ENCODE peak calls at places on chromosomes 3 and 15, in eight cellular contexts. One of them, this sample, is unnamed.

GRCh38 chr15:78105541-78106241 is 13.3 kb downstream of the SH2D7 start:
- DNase-seq in epithelial cell of esophagus: no peak
- DNase-seq in choroid plexus epithelial cell: peak
- DNase-seq in GM12865: peak
- DNase-seq in psoas muscle: no peak
- DNase-seq in HL-60: no peak
- DNase-seq in heart right ventricle: no peak
- DNase-seq in stomach: no peak
- DNase-seq in this sample: no peak

GRCh38 chr15:59307164-59307535 is 65.5 kb downstream of the MYO1E start:
- DNase-seq in choroid plexus epithelial cell: no peak
- DNase-seq in epithelial cell of esophagus: no peak
- DNase-seq in HL-60: no peak
- DNase-seq in psoas muscle: no peak
- DNase-seq in stomach: no peak
- DNase-seq in GM12865: no peak
- DNase-seq in heart right ventricle: no peak
- DNase-seq in this sample: no peak

GRCh38 chr3:13705051-13705450 is 156.1 kb downstream of the FBLN2 start:
- DNase-seq in GM12865: no peak
- DNase-seq in HL-60: no peak
- DNase-seq in heart right ventricle: no peak
- DNase-seq in epithelial cell of esophagus: no peak
- DNase-seq in psoas muscle: no peak
- DNase-seq in choroid plexus epithelial cell: no peak
- DNase-seq in stomach: no peak
- DNase-seq in this sample: no peak

GRCh38 chr15:49620174-49620573 is 444 bp downstream of the FAM227B start:
- DNase-seq in epithelial cell of esophagus: peak
- DNase-seq in choroid plexus epithelial cell: peak
- DNase-seq in heart right ventricle: no peak
- DNase-seq in GM12865: peak
- DNase-seq in psoas muscle: no peak
- DNase-seq in HL-60: peak
- DNase-seq in stomach: no peak
- DNase-seq in this sample: no peak

GRCh38 chr3:125055165-125055912 is 458 bp downstream of the HEG1 start:
- DNase-seq in heart right ventricle: no peak
- DNase-seq in stomach: no peak
- DNase-seq in choroid plexus epithelial cell: no peak
- DNase-seq in GM12865: no peak
- DNase-seq in HL-60: no peak
- DNase-seq in psoas muscle: peak
- DNase-seq in epithelial cell of esophagus: no peak
- DNase-seq in this sample: no peak

GRCh38 chr3:129413687-129414506 is 14.5 kb downstream of the EFCAB12 start:
- DNase-seq in heart right ventricle: no peak
- DNase-seq in HL-60: no peak
- DNase-seq in stomach: no peak
- DNase-seq in psoas muscle: no peak
- DNase-seq in GM12865: peak
- DNase-seq in choroid plexus epithelial cell: peak
- DNase-seq in epithelial cell of esophagus: peak
- DNase-seq in this sample: peak

GRCh38 chr15:80709542-80709941 is 14.4 kb downstream of the ABHD17C start:
- DNase-seq in choroid plexus epithelial cell: no peak
- DNase-seq in stomach: peak
- DNase-seq in epithelial cell of esophagus: peak
- DNase-seq in GM12865: no peak
- DNase-seq in psoas muscle: no peak
- DNase-seq in heart right ventricle: no peak
- DNase-seq in HL-60: no peak
- DNase-seq in this sample: no peak

GRCh38 chr15:36358094-36358961 is 221.1 kb upstream of the CDIN1 start:
- DNase-seq in heart right ventricle: no peak
- DNase-seq in GM12865: no peak
- DNase-seq in choroid plexus epithelial cell: peak
- DNase-seq in psoas muscle: no peak
- DNase-seq in epithelial cell of esophagus: peak
- DNase-seq in stomach: no peak
- DNase-seq in HL-60: no peak
- DNase-seq in this sample: no peak

GRCh38 chr3:96700322-96701315 is 113.8 kb upstream of the EPHA6 start:
- DNase-seq in GM12865: no peak
- DNase-seq in HL-60: no peak
- DNase-seq in stomach: no peak
- DNase-seq in epithelial cell of esophagus: peak
- DNase-seq in heart right ventricle: no peak
- DNase-seq in choroid plexus epithelial cell: no peak
- DNase-seq in psoas muscle: no peak
- DNase-seq in this sample: no peak

GRCh38 chr3:170584585-170585007 is 1.3 kb downstream of the SLC7A14 start:
- DNase-seq in epithelial cell of esophagus: peak
- DNase-seq in choroid plexus epithelial cell: peak
- DNase-seq in stomach: peak
- DNase-seq in HL-60: no peak
- DNase-seq in psoas muscle: peak
- DNase-seq in GM12865: peak
- DNase-seq in heart right ventricle: peak
- DNase-seq in this sample: no peak

GRCh38 chr15:76116138-76116885 is 56.5 kb downstream of the TMEM266 start:
- DNase-seq in choroid plexus epithelial cell: no peak
- DNase-seq in psoas muscle: no peak
- DNase-seq in GM12865: no peak
- DNase-seq in epithelial cell of esophagus: no peak
- DNase-seq in heart right ventricle: no peak
- DNase-seq in stomach: no peak
- DNase-seq in HL-60: no peak
- DNase-seq in this sample: no peak

GRCh38 chr15:75042730-75043508 is 19.5 kb downstream of the PPCDC start:
- DNase-seq in GM12865: peak
- DNase-seq in stomach: peak
- DNase-seq in heart right ventricle: peak
- DNase-seq in choroid plexus epithelial cell: peak
- DNase-seq in psoas muscle: peak
- DNase-seq in epithelial cell of esophagus: peak
- DNase-seq in HL-60: peak
- DNase-seq in this sample: no peak
- TF ChIP-seq CTCF in GM12865: peak
- TF ChIP-seq CTCF in stomach: peak
- TF ChIP-seq CTCF in heart right ventricle: peak
- TF ChIP-seq CTCF in choroid plexus epithelial cell: peak
- TF ChIP-seq CTCF in psoas muscle: peak
- TF ChIP-seq CTCF in epithelial cell of esophagus: peak
- TF ChIP-seq CTCF in HL-60: peak
- TF ChIP-seq CTCF in this sample: peak

GRCh38 chr3:43181202-43181910 is 75.5 kb upstream of the POMGNT2 start:
- DNase-seq in stomach: no peak
- DNase-seq in psoas muscle: no peak
- DNase-seq in HL-60: no peak
- DNase-seq in GM12865: peak
- DNase-seq in epithelial cell of esophagus: peak
- DNase-seq in heart right ventricle: no peak
- DNase-seq in choroid plexus epithelial cell: no peak
- DNase-seq in this sample: no peak
- H3K4me3 ChIP-seq in stomach: no peak
- H3K4me3 ChIP-seq in psoas muscle: no peak
- H3K4me3 ChIP-seq in HL-60: no peak
- H3K4me3 ChIP-seq in GM12865: no peak
- H3K4me3 ChIP-seq in epithelial cell of esophagus: no peak
- H3K4me3 ChIP-seq in heart right ventricle: no peak
- H3K4me3 ChIP-seq in choroid plexus epithelial cell: no peak
- H3K4me3 ChIP-seq in this sample: no peak

GRCh38 chr3:44252332-44252731 is 10.6 kb downstream of the TOPAZ1 start:
- DNase-seq in psoas muscle: no peak
- DNase-seq in GM12865: no peak
- DNase-seq in choroid plexus epithelial cell: peak
- DNase-seq in stomach: no peak
- DNase-seq in heart right ventricle: no peak
- DNase-seq in HL-60: no peak
- DNase-seq in epithelial cell of esophagus: no peak
- DNase-seq in this sample: no peak
- TF ChIP-seq CTCF in psoas muscle: no peak
- TF ChIP-seq CTCF in GM12865: no peak
- TF ChIP-seq CTCF in choroid plexus epithelial cell: no peak
- TF ChIP-seq CTCF in stomach: no peak
- TF ChIP-seq CTCF in heart right ventricle: no peak
- TF ChIP-seq CTCF in HL-60: no peak
- TF ChIP-seq CTCF in epithelial cell of esophagus: no peak
- TF ChIP-seq CTCF in this sample: no peak

GRCh38 chr3:159819676-159820075 is 169.0 kb upstream of the IL12A start:
- DNase-seq in choroid plexus epithelial cell: no peak
- DNase-seq in stomach: no peak
- DNase-seq in heart right ventricle: no peak
- DNase-seq in GM12865: no peak
- DNase-seq in epithelial cell of esophagus: no peak
- DNase-seq in psoas muscle: no peak
- DNase-seq in HL-60: no peak
- DNase-seq in this sample: no peak
- H3K4me3 ChIP-seq in choroid plexus epithelial cell: no peak
- H3K4me3 ChIP-seq in stomach: no peak
- H3K4me3 ChIP-seq in heart right ventricle: no peak
- H3K4me3 ChIP-seq in GM12865: no peak
- H3K4me3 ChIP-seq in epithelial cell of esophagus: no peak
- H3K4me3 ChIP-seq in psoas muscle: no peak
- H3K4me3 ChIP-seq in HL-60: no peak
- H3K4me3 ChIP-seq in this sample: no peak

GRCh38 chr3:122937745-122938144 is 89.8 kb downstream of the SEMA5B start:
- DNase-seq in stomach: no peak
- DNase-seq in psoas muscle: no peak
- DNase-seq in heart right ventricle: no peak
- DNase-seq in epithelial cell of esophagus: no peak
- DNase-seq in HL-60: no peak
- DNase-seq in GM12865: no peak
- DNase-seq in choroid plexus epithelial cell: no peak
- DNase-seq in this sample: no peak
- TF ChIP-seq CTCF in stomach: no peak
- TF ChIP-seq CTCF in psoas muscle: no peak
- TF ChIP-seq CTCF in heart right ventricle: no peak
- TF ChIP-seq CTCF in epithelial cell of esophagus: no peak
- TF ChIP-seq CTCF in HL-60: no peak
- TF ChIP-seq CTCF in GM12865: no peak
- TF ChIP-seq CTCF in choroid plexus epithelial cell: no peak
- TF ChIP-seq CTCF in this sample: no peak

GRCh38 chr3:60555704-60556340 is 695.4 kb downstream of the FHIT start:
- DNase-seq in epithelial cell of esophagus: peak
- DNase-seq in psoas muscle: no peak
- DNase-seq in HL-60: no peak
- DNase-seq in stomach: no peak
- DNase-seq in heart right ventricle: no peak
- DNase-seq in choroid plexus epithelial cell: peak
- DNase-seq in GM12865: peak
- DNase-seq in this sample: no peak
- H3K4me3 ChIP-seq in epithelial cell of esophagus: no peak
- H3K4me3 ChIP-seq in psoas muscle: no peak
- H3K4me3 ChIP-seq in HL-60: no peak
- H3K4me3 ChIP-seq in stomach: no peak
- H3K4me3 ChIP-seq in heart right ventricle: no peak
- H3K4me3 ChIP-seq in choroid plexus epithelial cell: no peak
- H3K4me3 ChIP-seq in GM12865: no peak
- H3K4me3 ChIP-seq in this sample: no peak

GRCh38 chr3:126845910-126846309 is 137.0 kb upstream of the PLXNA1 start:
- DNase-seq in epithelial cell of esophagus: no peak
- DNase-seq in heart right ventricle: no peak
- DNase-seq in psoas muscle: no peak
- DNase-seq in HL-60: no peak
- DNase-seq in stomach: no peak
- DNase-seq in GM12865: no peak
- DNase-seq in choroid plexus epithelial cell: no peak
- DNase-seq in this sample: no peak

GRCh38 chr3:126848991-126849390 is 133.9 kb upstream of the PLXNA1 start:
- DNase-seq in heart right ventricle: no peak
- DNase-seq in HL-60: no peak
- DNase-seq in psoas muscle: no peak
- DNase-seq in epithelial cell of esophagus: no peak
- DNase-seq in GM12865: no peak
- DNase-seq in stomach: no peak
- DNase-seq in choroid plexus epithelial cell: no peak
- DNase-seq in this sample: no peak

GRCh38 chr3:126849768-126850167 is 133.1 kb upstream of the PLXNA1 start:
- DNase-seq in GM12865: no peak
- DNase-seq in choroid plexus epithelial cell: no peak
- DNase-seq in HL-60: no peak
- DNase-seq in psoas muscle: no peak
- DNase-seq in epithelial cell of esophagus: no peak
- DNase-seq in heart right ventricle: no peak
- DNase-seq in stomach: no peak
- DNase-seq in this sample: no peak

GRCh38 chr3:126847061-126847460 is 135.9 kb upstream of the PLXNA1 start:
- DNase-seq in choroid plexus epithelial cell: no peak
- DNase-seq in epithelial cell of esophagus: no peak
- DNase-seq in GM12865: no peak
- DNase-seq in heart right ventricle: no peak
- DNase-seq in psoas muscle: no peak
- DNase-seq in HL-60: no peak
- DNase-seq in stomach: no peak
- DNase-seq in this sample: no peak

DNA sequence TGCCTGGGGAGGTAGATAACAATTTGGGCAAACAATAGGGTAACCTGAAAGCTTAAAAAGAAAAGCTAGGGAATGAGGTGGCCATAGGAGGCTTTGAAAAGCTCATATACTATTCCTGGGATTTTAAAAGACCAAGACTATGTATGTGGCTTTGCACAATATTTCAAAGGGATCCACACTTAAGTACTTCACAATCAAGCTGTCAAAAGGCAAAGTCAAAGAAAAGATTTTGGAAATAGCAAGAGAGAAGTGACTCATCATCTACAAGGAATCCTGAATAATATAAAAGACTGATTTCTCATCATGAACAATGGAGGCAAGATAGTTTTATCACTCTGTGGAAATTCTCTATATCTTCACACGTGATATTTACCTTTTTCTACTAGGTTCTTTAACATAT is 136.6 kb upstream of the PLXNA1 start:
- DNase-seq in GM12865: no peak
- DNase-seq in heart right ventricle: no peak
- DNase-seq in HL-60: no peak
- DNase-seq in choroid plexus epithelial cell: peak
- DNase-seq in psoas muscle: no peak
- DNase-seq in stomach: no peak
- DNase-seq in epithelial cell of esophagus: peak
- DNase-seq in this sample: no peak
- TF ChIP-seq CTCF in GM12865: no peak
- TF ChIP-seq CTCF in heart right ventricle: no peak
- TF ChIP-seq CTCF in HL-60: no peak
- TF ChIP-seq CTCF in choroid plexus epithelial cell: no peak
- TF ChIP-seq CTCF in psoas muscle: no peak
- TF ChIP-seq CTCF in stomach: no peak
- TF ChIP-seq CTCF in epithelial cell of esophagus: no peak
- TF ChIP-seq CTCF in this sample: no peak

This sample was measured in AG04449.